ENCODE peak calls at places on chromosomes 2 and 18, in five cellular contexts. J is naive thymus-derived CD4-positive, alpha-beta T cell; R is CD4-positive, alpha-beta T cell; B is retina; K is Peyer's patch. O is an unnamed sample.

GRCh38 chr2:45755585-45756330 is 104.3 kb downstream of the PRKCE start:
- DNase-seq in J (no peak), R (no peak), B (no peak), K (no peak), O (no peak)

GRCh38 chr2:212957624-212958023 is 193.8 kb downstream of the IKZF2 start:
- DNase-seq in J (no peak), R (no peak), B (no peak), K (no peak), O (no peak)

GRCh38 chr2:74632209-74632938 is 15.8 kb downstream of the M1AP start:
- DNase-seq in J (no peak), R (no peak), B (no peak), K (no peak), O (no peak)

GRCh38 chr2:215022418-215022817 is 116.0 kb downstream of the ABCA12 start:
- DNase-seq in J (no peak), R (no peak), B (no peak), K (no peak), O (no peak)

GRCh38 chr2:226726546-226726945 is 73.1 kb downstream of the IRS1 start:
- DNase-seq in J (no peak), R (no peak), B (no peak), K (no peak), O (no peak)

GRCh38 chr2:43417296-43417695 is 178.5 kb downstream of the THADA start:
- DNase-seq in J (no peak), R (no peak), B (no peak), K (no peak), O (no peak)

GRCh38 chr2:158665536-158666302 is 129.4 kb upstream of the DAPL1 start:
- DNase-seq in J (no peak), R (no peak), B (no peak), K (no peak), O (no peak)

GRCh38 chr2:33256162-33256755 is 220.2 kb upstream of the RASGRP3 start:
- DNase-seq in J (no peak), R (no peak), B (no peak), K (no peak), O (no peak)

GRCh38 chr2:19971691-19972090 is 18.2 kb downstream of the WDR35 start:
- DNase-seq in J (no peak), R (no peak), B (no peak), K (no peak), O (no peak)

GRCh38 chr2:72148975-72149555 is 1.4 kb upstream of the CYP26B1 start:
- DNase-seq in J (no peak), R (no peak), B (peak), K (no peak), O (peak)

GRCh38 chr2:164992818-164993217 is 37.5 kb upstream of the SLC38A11 start:
- DNase-seq in J (no peak), R (peak), B (peak), K (peak), O (peak)

GRCh38 chr2:183812091-183812490 is 687.8 kb downstream of the NUP35 start:
- DNase-seq in J (no peak), R (no peak), B (no peak), K (no peak), O (no peak)

GRCh38 chr2:160859086-160859485 is 301.1 kb upstream of the TANK start:
- DNase-seq in J (no peak), R (no peak), B (no peak), K (no peak), O (no peak)

GRCh38 chr18:54260376-54261072 is 8.8 kb upstream of the POLI start:
- DNase-seq in J (no peak), R (no peak), B (no peak), K (no peak), O (no peak)

GRCh38 chr2:212777020-212777491 is 238.5 kb upstream of the ERBB4 start:
- DNase-seq in J (no peak), R (no peak), B (peak), K (no peak), O (no peak)

GRCh38 chr2:166128156-166128505 is 311 bp upstream of the SCN1A start:
- DNase-seq in J (no peak), R (no peak), B (no peak), K (no peak), O (no peak)

GRCh38 chr2:98643496-98644100 is 35.2 kb downstream of the UNC50 start:
- DNase-seq in J (no peak), R (no peak), B (no peak), K (no peak), O (no peak)

GRCh38 chr2:200905618-200906296 is 16.6 kb downstream of the NIF3L1 start:
- DNase-seq in J (peak), R (peak), B (peak), K (peak), O (peak)